ENCODE peak calls at places on chromosomes 13 and 19, in eight cellular contexts. U is ascending aorta; X is PC-9; Y is upper lobe of left lung; L is tibial artery; B is cardiac muscle cell; E is CD8-positive, alpha-beta T cell; H is Caco-2. O is an unnamed sample.

GRCh38 chr19:39402417-39403297 is 4.0 kb upstream of the ZFP36 start:
- DNase-seq in U (peak; percentile 98), X (peak; percentile 63), Y (peak; percentile 98), L (peak; percentile 97), B (peak; percentile 86), E (peak; percentile 85), H (peak; percentile 93), O (peak; percentile 96)

GRCh38 chr13:69485991-69486592 is 621.5 kb upstream of the ATXN8OS start:
- DNase-seq in U (no peak), X (no peak), Y (no peak), L (no peak), B (no peak), E (no peak), H (no peak), O (no peak)

GRCh38 chr19:31499826-31500539 is 150.7 kb upstream of the TSHZ3 start:
- DNase-seq in U (peak; percentile 31), X (no peak), Y (no peak), L (no peak), B (no peak), E (no peak), H (no peak), O (no peak)

GRCh38 chr19:21587549-21587948 is 82.1 kb downstream of the ZNF429 start:
- DNase-seq in U (no peak), X (no peak), Y (no peak), L (no peak), B (no peak), E (no peak), H (no peak), O (no peak)

GRCh38 chr13:26342898-26343297 is 89.0 kb downstream of the CDK8 start:
- DNase-seq in U (no peak), X (no peak), Y (no peak), L (no peak), B (no peak), E (no peak), H (no peak), O (no peak)

GRCh38 chr13:99314640-99315176 is 7.5 kb upstream of the GPR183 start:
- DNase-seq in U (no peak), X (no peak), Y (no peak), L (no peak), B (no peak), E (peak; percentile 66), H (no peak), O (no peak)

GRCh38 chr13:110616103-110617101 is 1.1 kb downstream of the NAXD start:
- DNase-seq in U (peak; percentile 72), X (peak; percentile 84), Y (no peak), L (peak; percentile 77), B (no peak), E (peak; percentile 29), H (peak; percentile 54), O (peak; percentile 66)

GRCh38 chr19:56840452-56841193 is at the start of the genes PEG3 and ZIM2:
- DNase-seq in U (peak; percentile 81), X (no peak), Y (peak; percentile 84), L (peak; percentile 78), B (no peak), E (no peak), H (no peak), O (peak; percentile 14)

GRCh38 chr19:52992109-52993004 is 21.4 kb upstream of the ERVV-1 start:
- DNase-seq in U (peak; percentile 66), X (no peak), Y (peak; percentile 73), L (peak; percentile 67), B (peak; percentile 13), E (no peak), H (no peak), O (peak; percentile 54)

GRCh38 chr19:53432088-53432661 is 391 bp downstream of the ZNF761 start:
- DNase-seq in U (peak; percentile 65), X (no peak), Y (peak; percentile 81), L (no peak), B (peak; percentile 37), E (no peak), H (peak; percentile 47), O (peak; percentile 55)

GRCh38 chr13:21675095-21676007 is 4.5 kb downstream of the FGF9 start:
- DNase-seq in U (no peak), X (no peak), Y (peak; percentile 90), L (no peak), B (peak; percentile 59), E (peak; percentile 66), H (no peak), O (peak; percentile 72)

GRCh38 chr13:30685320-30685859 is 50.0 kb upstream of the ALOX5AP start:
- DNase-seq in U (peak; percentile 1), X (no peak), Y (no peak), L (no peak), B (no peak), E (no peak), H (no peak), O (no peak)

GRCh38 chr13:30689752-30690151 is 45.6 kb upstream of the ALOX5AP start:
- DNase-seq in U (peak; percentile 51), X (no peak), Y (no peak), L (peak; percentile 61), B (no peak), E (no peak), H (no peak), O (peak; percentile 47)

GRCh38 chr13:30692108-30692507 is 43.2 kb upstream of the ALOX5AP start:
- DNase-seq in U (peak; percentile 2), X (no peak), Y (no peak), L (peak; percentile 3), B (no peak), E (no peak), H (no peak), O (no peak)

GRCh38 chr13:30685987-30686386 is 49.4 kb upstream of the ALOX5AP start:
- DNase-seq in U (no peak), X (no peak), Y (no peak), L (no peak), B (no peak), E (no peak), H (no peak), O (no peak)

DNA sequence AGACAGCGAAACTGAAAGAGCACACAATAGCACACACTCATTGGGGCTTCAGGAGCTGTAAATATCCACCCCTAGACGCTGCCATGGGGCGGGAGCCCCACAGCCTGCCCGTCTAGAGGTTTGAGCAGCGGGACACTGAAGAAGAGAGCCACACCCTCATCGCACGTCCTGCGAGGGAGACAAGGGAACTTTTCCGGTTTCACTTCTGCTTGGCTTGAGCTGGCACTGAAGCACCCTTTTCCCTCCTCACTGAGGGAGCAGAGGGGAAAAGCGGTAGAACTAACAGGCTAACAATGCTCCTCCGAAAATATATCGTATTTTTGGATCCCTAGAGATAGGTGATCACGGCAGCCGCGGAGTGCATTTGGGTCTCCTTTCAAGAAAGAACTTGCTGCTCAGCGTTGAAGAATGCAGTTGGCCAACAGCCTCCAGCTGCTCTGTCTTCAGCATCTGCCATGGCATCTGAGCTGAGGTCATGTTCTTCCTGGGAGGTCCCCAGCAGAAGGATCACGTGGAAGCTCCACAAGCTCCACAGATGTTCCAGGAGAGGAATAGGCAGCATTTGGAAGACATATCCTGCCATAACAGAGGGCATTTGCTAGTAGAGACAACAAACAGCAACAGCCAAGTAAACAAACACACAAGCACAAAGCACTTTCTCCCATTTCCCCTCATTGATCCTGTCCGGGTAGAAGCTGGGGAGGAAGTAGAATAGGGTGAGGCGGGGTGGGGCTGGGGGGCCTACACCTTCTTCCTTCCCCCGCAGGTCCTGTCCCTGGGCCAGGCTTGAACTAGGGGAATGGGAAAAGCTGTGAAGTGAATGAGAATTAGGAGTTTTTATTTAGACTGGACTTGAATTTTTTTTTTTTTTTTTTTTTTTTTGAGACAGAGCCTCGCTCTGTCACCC is 44.8 kb upstream of the ALOX5AP start:
- DNase-seq in U (peak; percentile 77), X (peak; percentile 73), Y (peak; percentile 60), L (peak; percentile 81), B (no peak), E (peak; percentile 27), H (no peak), O (peak; percentile 82)
- H3K4me3 ChIP-seq in U (peak overlapping the region; percentile 68), X (peak overlapping the region; percentile 54), Y (peak overlapping the region; percentile 30), L (peak overlapping the region; percentile 43), B (no peak overlapping the region), E (peak overlapping the region; percentile 20), H (peak overlapping the region; percentile 31), O (no peak overlapping the region)

DNA sequence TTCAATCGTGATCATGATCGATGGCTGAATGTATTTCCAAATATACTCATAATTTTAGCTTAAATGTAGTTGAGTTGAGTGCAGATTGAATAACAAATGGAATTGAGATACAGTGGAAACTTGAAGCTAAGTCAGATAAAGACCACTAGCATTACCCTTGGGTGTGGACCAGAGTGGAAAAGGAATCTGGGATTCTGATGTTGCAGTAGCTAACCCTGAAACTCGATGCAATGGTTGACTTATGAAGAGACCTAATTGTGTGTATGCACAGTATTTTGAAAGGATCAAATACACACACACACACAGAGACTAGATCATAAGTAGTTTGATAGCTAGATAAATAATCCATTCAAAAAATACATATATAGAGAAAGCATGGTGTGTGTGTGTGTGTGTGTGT is 135.8 kb downstream of the RXFP2 start:
- DNase-seq in U (no peak), X (no peak), Y (no peak), L (no peak), B (no peak), E (no peak), H (no peak), O (no peak)
- H3K4me1 ChIP-seq in U (peaks cover 15% of the 10 kb centered on the region), X (no peaks in the 10 kb centered on the region), Y (no peaks in the 10 kb centered on the region), L (peaks cover 8% of the 10 kb centered on the region), B (no peaks in the 10 kb centered on the region), E (no peaks in the 10 kb centered on the region), H (no peaks in the 10 kb centered on the region), O (no peaks in the 10 kb centered on the region)

GRCh38 chr19:4246767-4247593 is at the start of gene YJU2:
- DNase-seq in U (peak; percentile 99), X (peak; percentile 92), Y (peak; percentile 69), L (peak; percentile 99), B (peak; percentile 100), E (peak; percentile 100), H (peak; percentile 99), O (peak; percentile 100)
- TF ChIP-seq CTCF in U (peak; percentile 39), X (peak; percentile 49), Y (peak; percentile 39), L (peak; percentile 33), B (peak; percentile 61), E (peak; percentile 68), H (no peak), O (no peak)

GRCh38 chr13:79466852-79467251 is 14.1 kb upstream of the NDFIP2 start:
- DNase-seq in U (no peak), X (no peak), Y (no peak), L (no peak), B (no peak), E (no peak), H (no peak), O (no peak)

GRCh38 chr13:79470666-79471065 is 10.3 kb upstream of the NDFIP2 start:
- DNase-seq in U (no peak), X (no peak), Y (no peak), L (no peak), B (no peak), E (no peak), H (no peak), O (no peak)

GRCh38 chr13:79469608-79470007 is 11.3 kb upstream of the NDFIP2 start:
- DNase-seq in U (no peak), X (no peak), Y (no peak), L (no peak), B (no peak), E (no peak), H (no peak), O (no peak)

GRCh38 chr13:79468819-79469218 is 12.1 kb upstream of the NDFIP2 start:
- DNase-seq in U (no peak), X (no peak), Y (no peak), L (no peak), B (no peak), E (no peak), H (no peak), O (no peak)

DNA sequence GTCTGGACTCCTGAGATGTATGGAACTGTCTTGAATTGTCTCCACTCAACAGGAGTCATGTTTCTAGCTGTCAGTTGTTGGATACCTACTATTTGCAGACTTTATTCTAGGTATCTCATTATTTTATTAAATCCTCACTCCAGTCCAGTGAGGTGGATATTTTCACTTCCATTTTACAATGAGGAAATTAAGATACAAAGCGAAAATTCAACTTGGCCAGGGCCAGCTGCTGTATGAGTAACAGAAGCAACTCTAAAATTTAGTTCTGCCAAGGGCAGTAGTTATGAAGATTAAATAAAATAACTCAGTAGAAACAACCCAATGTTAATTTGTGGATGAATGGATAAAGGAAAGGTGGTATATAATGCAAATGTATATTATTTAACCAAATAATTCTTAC is 12.6 kb upstream of the NDFIP2 start:
- DNase-seq in U (no peak), X (no peak), Y (no peak), L (no peak), B (no peak), E (no peak), H (no peak), O (no peak)
- H3K4me3 ChIP-seq in U (no peak overlapping the region), X (no peak overlapping the region), Y (no peak overlapping the region), L (no peak overlapping the region), B (no peak overlapping the region), E (no peak overlapping the region), H (no peak overlapping the region), O (no peak overlapping the region)